ENCODE peak calls at places on chromosomes 3 and 15, in eight cellular contexts. P is brain microvascular endothelial cell; T is B cell; E is heart left ventricle; A is stimulated activated naive CD8-positive, alpha-beta T cell treated with anti-CD3 and anti-CD28 coated beads, Interleukin-15, Interleukin-2, amounts not matched to agents 100 U/mL and 50 U/mL, for 24 hours; D is astrocyte of the spinal cord; O is M059J; N is nucleus accumbens. Q is an unnamed sample.

GRCh38 chr15:100642217-100642949 is 40.0 kb downstream of the ASB7 start:
- DNase-seq in P (no peak), T (no peak), E (no peak), A (no peak), D (no peak), O (no peak), N (no peak), Q (no peak)

GRCh38 chr3:50568947-50569749 is at the start of gene HEMK1:
- DNase-seq in P (peak), T (peak), E (peak), A (peak), D (peak), O (peak), N (peak), Q (peak)

GRCh38 chr3:158095302-158095997 is 10.8 kb downstream of the SHOX2 start:
- DNase-seq in P (no peak), T (no peak), E (no peak), A (no peak), D (no peak), O (no peak), N (no peak), Q (no peak)

GRCh38 chr15:88454867-88455810 is 12.0 kb downstream of the MRPL46 start:
- DNase-seq in P (peak), T (no peak), E (no peak), A (peak), D (peak), O (peak), N (no peak), Q (peak)

GRCh38 chr3:23319913-23320312 is 116.8 kb downstream of the UBE2E2 start:
- DNase-seq in P (no peak), T (no peak), E (no peak), A (no peak), D (no peak), O (no peak), N (no peak), Q (peak)

GRCh38 chr15:87500240-87500639 is 756.3 kb downstream of the NTRK3 start:
- DNase-seq in P (no peak), T (no peak), E (no peak), A (no peak), D (no peak), O (peak), N (no peak), Q (no peak)

GRCh38 chr15:85795320-85795668 is 569 bp upstream of the KLHL25 start:
- DNase-seq in P (no peak), T (no peak), E (no peak), A (no peak), D (no peak), O (no peak), N (no peak), Q (no peak)

GRCh38 chr15:74519311-74519710 is 21.7 kb upstream of the ARID3B start:
- DNase-seq in P (peak), T (no peak), E (no peak), A (no peak), D (peak), O (peak), N (no peak), Q (peak)

GRCh38 chr3:188031106-188031505 is 122.9 kb upstream of the LPP start:
- DNase-seq in P (no peak), T (no peak), E (no peak), A (no peak), D (no peak), O (no peak), N (no peak), Q (no peak)

GRCh38 chr3:123543950-123544349 is 40.9 kb downstream of the HACD2 start:
- DNase-seq in P (no peak), T (no peak), E (no peak), A (no peak), D (no peak), O (no peak), N (no peak), Q (no peak)

GRCh38 chr3:187955076-187955952 is 198.6 kb upstream of the LPP start:
- DNase-seq in P (peak), T (no peak), E (no peak), A (no peak), D (peak), O (peak), N (no peak), Q (peak)

GRCh38 chr3:115709931-115710330 is 86.6 kb downstream of the GAP43 start:
- DNase-seq in P (no peak), T (no peak), E (no peak), A (no peak), D (no peak), O (no peak), N (no peak), Q (peak)

Q was measured in cardiac fibroblast.